ENCODE peak calls at places on chromosome 1, in nine cellular contexts. One of them, this sample, is unnamed.

GRCh38 chr1:39927538-39927937 is 25.8 kb upstream of the MYCL start:
- DNase-seq in AG09309: no peak
- DNase-seq in pancreas: no peak
- DNase-seq in mesendoderm: no peak
- DNase-seq in A673: no peak
- DNase-seq in IMR-90: no peak
- DNase-seq in suprapubic skin: no peak
- DNase-seq in dorsolateral prefrontal cortex: no peak
- DNase-seq in cardiac fibroblast: peak; percentile 22
- DNase-seq in this sample: no peak

GRCh38 chr1:187491082-187491720 is 662.5 kb downstream of the PLA2G4A start:
- DNase-seq in mesendoderm: no peak
- DNase-seq in A673: no peak
- DNase-seq in IMR-90: peak; percentile 98
- DNase-seq in pancreas: no peak
- DNase-seq in dorsolateral prefrontal cortex: no peak
- DNase-seq in cardiac fibroblast: no peak
- DNase-seq in AG09309: no peak
- DNase-seq in suprapubic skin: no peak
- DNase-seq in this sample: peak; percentile 13

GRCh38 chr1:185152187-185152767 is 4.5 kb downstream of the TRMT1L start:
- DNase-seq in AG09309: no peak
- DNase-seq in suprapubic skin: no peak
- DNase-seq in IMR-90: no peak
- DNase-seq in mesendoderm: no peak
- DNase-seq in cardiac fibroblast: peak; percentile 21
- DNase-seq in pancreas: no peak
- DNase-seq in A673: no peak
- DNase-seq in dorsolateral prefrontal cortex: no peak
- DNase-seq in this sample: no peak

GRCh38 chr1:90730247-90731022 is 13.3 kb upstream of the BARHL2 start:
- DNase-seq in suprapubic skin: no peak
- DNase-seq in cardiac fibroblast: no peak
- DNase-seq in AG09309: no peak
- DNase-seq in pancreas: no peak
- DNase-seq in dorsolateral prefrontal cortex: no peak
- DNase-seq in mesendoderm: no peak
- DNase-seq in IMR-90: peak; percentile 9
- DNase-seq in A673: peak; percentile 75
- DNase-seq in this sample: peak; percentile 11

GRCh38 chr1:113325039-113325438 is 65.3 kb upstream of the MAGI3 start:
- DNase-seq in AG09309: no peak
- DNase-seq in dorsolateral prefrontal cortex: no peak
- DNase-seq in cardiac fibroblast: peak; percentile 13
- DNase-seq in pancreas: no peak
- DNase-seq in suprapubic skin: no peak
- DNase-seq in mesendoderm: peak; percentile 29
- DNase-seq in IMR-90: no peak
- DNase-seq in A673: no peak
- DNase-seq in this sample: no peak

GRCh38 chr1:110291241-110292030 is 47.7 kb upstream of the RBM15 start:
- DNase-seq in pancreas: no peak
- DNase-seq in A673: no peak
- DNase-seq in suprapubic skin: no peak
- DNase-seq in dorsolateral prefrontal cortex: no peak
- DNase-seq in IMR-90: no peak
- DNase-seq in AG09309: no peak
- DNase-seq in mesendoderm: no peak
- DNase-seq in cardiac fibroblast: no peak
- DNase-seq in this sample: no peak

GRCh38 chr1:25769625-25770024 is 30.4 kb upstream of the SELENON start:
- DNase-seq in dorsolateral prefrontal cortex: no peak
- DNase-seq in suprapubic skin: no peak
- DNase-seq in AG09309: no peak
- DNase-seq in cardiac fibroblast: no peak
- DNase-seq in pancreas: no peak
- DNase-seq in IMR-90: no peak
- DNase-seq in A673: no peak
- DNase-seq in mesendoderm: no peak
- DNase-seq in this sample: no peak

GRCh38 chr1:167799747-167800146 is 78.0 kb downstream of the MPZL1 start:
- DNase-seq in suprapubic skin: no peak
- DNase-seq in dorsolateral prefrontal cortex: no peak
- DNase-seq in mesendoderm: no peak
- DNase-seq in pancreas: no peak
- DNase-seq in IMR-90: no peak
- DNase-seq in A673: no peak
- DNase-seq in cardiac fibroblast: no peak
- DNase-seq in AG09309: no peak
- DNase-seq in this sample: no peak

GRCh38 chr1:152112101-152112884 is 3.0 kb downstream of the TCHH start:
- DNase-seq in IMR-90: peak; percentile 7
- DNase-seq in A673: peak; percentile 30
- DNase-seq in pancreas: no peak
- DNase-seq in dorsolateral prefrontal cortex: no peak
- DNase-seq in cardiac fibroblast: peak; percentile 22
- DNase-seq in suprapubic skin: no peak
- DNase-seq in AG09309: peak; percentile 1
- DNase-seq in mesendoderm: peak; percentile 40
- DNase-seq in this sample: no peak

GRCh38 chr1:15947382-15948090 is 28.4 kb downstream of the ZBTB17 start:
- DNase-seq in cardiac fibroblast: no peak
- DNase-seq in A673: no peak
- DNase-seq in mesendoderm: no peak
- DNase-seq in pancreas: no peak
- DNase-seq in suprapubic skin: no peak
- DNase-seq in IMR-90: no peak
- DNase-seq in AG09309: no peak
- DNase-seq in dorsolateral prefrontal cortex: no peak
- DNase-seq in this sample: no peak

GRCh38 chr1:160544647-160545046 is 21.6 kb upstream of the SLAMF6 start:
- DNase-seq in mesendoderm: peak; percentile 56
- DNase-seq in dorsolateral prefrontal cortex: no peak
- DNase-seq in AG09309: no peak
- DNase-seq in cardiac fibroblast: peak; percentile 8
- DNase-seq in A673: peak; percentile 34
- DNase-seq in suprapubic skin: no peak
- DNase-seq in pancreas: no peak
- DNase-seq in IMR-90: peak; percentile 10
- DNase-seq in this sample: no peak

GRCh38 chr1:234674218-234674815 is 64.3 kb upstream of the IRF2BP2 start:
- DNase-seq in IMR-90: no peak
- DNase-seq in AG09309: no peak
- DNase-seq in cardiac fibroblast: no peak
- DNase-seq in mesendoderm: no peak
- DNase-seq in pancreas: no peak
- DNase-seq in dorsolateral prefrontal cortex: no peak
- DNase-seq in suprapubic skin: no peak
- DNase-seq in A673: no peak
- DNase-seq in this sample: no peak

GRCh38 chr1:228462560-228462959 is 24.6 kb upstream of the RNF187 start:
- DNase-seq in IMR-90: no peak
- DNase-seq in pancreas: no peak
- DNase-seq in A673: no peak
- DNase-seq in dorsolateral prefrontal cortex: no peak
- DNase-seq in mesendoderm: no peak
- DNase-seq in suprapubic skin: no peak
- DNase-seq in AG09309: no peak
- DNase-seq in cardiac fibroblast: no peak
- DNase-seq in this sample: no peak

GRCh38 chr1:228465134-228465533 is 22.0 kb upstream of the RNF187 start:
- DNase-seq in IMR-90: no peak
- DNase-seq in cardiac fibroblast: no peak
- DNase-seq in suprapubic skin: no peak
- DNase-seq in A673: no peak
- DNase-seq in dorsolateral prefrontal cortex: no peak
- DNase-seq in mesendoderm: no peak
- DNase-seq in AG09309: no peak
- DNase-seq in pancreas: no peak
- DNase-seq in this sample: no peak

GRCh38 chr1:228463009-228463558 is 24.1 kb upstream of the RNF187 start:
- DNase-seq in IMR-90: no peak
- DNase-seq in dorsolateral prefrontal cortex: no peak
- DNase-seq in pancreas: no peak
- DNase-seq in A673: no peak
- DNase-seq in AG09309: no peak
- DNase-seq in suprapubic skin: no peak
- DNase-seq in mesendoderm: no peak
- DNase-seq in cardiac fibroblast: no peak
- DNase-seq in this sample: no peak

GRCh38 chr1:228464487-228464983 is 22.6 kb upstream of the RNF187 start:
- DNase-seq in mesendoderm: peak; percentile 93
- DNase-seq in AG09309: no peak
- DNase-seq in IMR-90: peak; percentile 81
- DNase-seq in dorsolateral prefrontal cortex: peak; percentile 87
- DNase-seq in A673: peak; percentile 90
- DNase-seq in suprapubic skin: peak; percentile 76
- DNase-seq in pancreas: peak; percentile 43
- DNase-seq in cardiac fibroblast: peak; percentile 80
- DNase-seq in this sample: no peak

GRCh38 chr1:228463559-228464455 is 23.4 kb upstream of the RNF187 start:
- DNase-seq in cardiac fibroblast: peak; percentile 46
- DNase-seq in AG09309: no peak
- DNase-seq in dorsolateral prefrontal cortex: no peak
- DNase-seq in suprapubic skin: no peak
- DNase-seq in mesendoderm: peak; percentile 75
- DNase-seq in pancreas: no peak
- DNase-seq in IMR-90: peak; percentile 4
- DNase-seq in A673: peak; percentile 33
- DNase-seq in this sample: no peak
- H3K4me3 ChIP-seq in cardiac fibroblast: peak overlapping the region; percentile 26
- H3K4me3 ChIP-seq in AG09309: peak overlapping the region; percentile 17
- H3K4me3 ChIP-seq in dorsolateral prefrontal cortex: peak overlapping the region; percentile 64
- H3K4me3 ChIP-seq in suprapubic skin: peak overlapping the region; percentile 29
- H3K4me3 ChIP-seq in mesendoderm: peak overlapping the region; percentile 20
- H3K4me3 ChIP-seq in pancreas: no peak overlapping the region
- H3K4me3 ChIP-seq in IMR-90: peak overlapping the region; percentile 3
- H3K4me3 ChIP-seq in A673: peak overlapping the region; percentile 33
- H3K4me3 ChIP-seq in this sample: no peak overlapping the region

GRCh38 chr1:150283260-150283659 is 906 bp downstream of the CIART start:
- DNase-seq in A673: no peak
- DNase-seq in cardiac fibroblast: no peak
- DNase-seq in pancreas: no peak
- DNase-seq in IMR-90: no peak
- DNase-seq in dorsolateral prefrontal cortex: no peak
- DNase-seq in AG09309: no peak
- DNase-seq in suprapubic skin: no peak
- DNase-seq in mesendoderm: no peak
- DNase-seq in this sample: no peak
- H3K4me3 ChIP-seq in A673: peak overlapping the region; percentile 43
- H3K4me3 ChIP-seq in cardiac fibroblast: no peak overlapping the region
- H3K4me3 ChIP-seq in pancreas: no peak overlapping the region
- H3K4me3 ChIP-seq in IMR-90: peak overlapping the region; percentile 58
- H3K4me3 ChIP-seq in dorsolateral prefrontal cortex: peak overlapping the region; percentile 78
- H3K4me3 ChIP-seq in AG09309: peak overlapping the region; percentile 83
- H3K4me3 ChIP-seq in suprapubic skin: peak overlapping the region; percentile 48
- H3K4me3 ChIP-seq in mesendoderm: no peak overlapping the region
- H3K4me3 ChIP-seq in this sample: peak overlapping the region; percentile 72

GRCh38 chr1:236165238-236165981 is 23.1 kb downstream of the GPR137B start:
- DNase-seq in cardiac fibroblast: no peak
- DNase-seq in suprapubic skin: no peak
- DNase-seq in A673: no peak
- DNase-seq in AG09309: no peak
- DNase-seq in mesendoderm: no peak
- DNase-seq in IMR-90: no peak
- DNase-seq in dorsolateral prefrontal cortex: no peak
- DNase-seq in pancreas: no peak
- DNase-seq in this sample: no peak

GRCh38 chr1:236167154-236167553 is 24.8 kb downstream of the GPR137B start:
- DNase-seq in IMR-90: no peak
- DNase-seq in pancreas: no peak
- DNase-seq in mesendoderm: no peak
- DNase-seq in A673: no peak
- DNase-seq in AG09309: no peak
- DNase-seq in dorsolateral prefrontal cortex: no peak
- DNase-seq in suprapubic skin: no peak
- DNase-seq in cardiac fibroblast: no peak
- DNase-seq in this sample: no peak

GRCh38 chr1:236163460-236164153 is 21.3 kb downstream of the GPR137B start:
- DNase-seq in AG09309: no peak
- DNase-seq in pancreas: no peak
- DNase-seq in A673: no peak
- DNase-seq in IMR-90: no peak
- DNase-seq in cardiac fibroblast: no peak
- DNase-seq in dorsolateral prefrontal cortex: no peak
- DNase-seq in suprapubic skin: no peak
- DNase-seq in mesendoderm: peak; percentile 37
- DNase-seq in this sample: no peak

GRCh38 chr1:236166041-236166440 is 23.7 kb downstream of the GPR137B start:
- DNase-seq in cardiac fibroblast: no peak
- DNase-seq in IMR-90: no peak
- DNase-seq in A673: no peak
- DNase-seq in dorsolateral prefrontal cortex: no peak
- DNase-seq in AG09309: no peak
- DNase-seq in pancreas: no peak
- DNase-seq in suprapubic skin: no peak
- DNase-seq in mesendoderm: no peak
- DNase-seq in this sample: no peak

GRCh38 chr1:236164273-236164672 is 21.9 kb downstream of the GPR137B start:
- DNase-seq in cardiac fibroblast: no peak
- DNase-seq in suprapubic skin: no peak
- DNase-seq in dorsolateral prefrontal cortex: no peak
- DNase-seq in mesendoderm: no peak
- DNase-seq in AG09309: no peak
- DNase-seq in pancreas: no peak
- DNase-seq in IMR-90: no peak
- DNase-seq in A673: no peak
- DNase-seq in this sample: no peak
- H3K4me3 ChIP-seq in cardiac fibroblast: no peak overlapping the region
- H3K4me3 ChIP-seq in suprapubic skin: no peak overlapping the region
- H3K4me3 ChIP-seq in dorsolateral prefrontal cortex: no peak overlapping the region
- H3K4me3 ChIP-seq in mesendoderm: no peak overlapping the region
- H3K4me3 ChIP-seq in AG09309: no peak overlapping the region
- H3K4me3 ChIP-seq in pancreas: no peak overlapping the region
- H3K4me3 ChIP-seq in IMR-90: no peak overlapping the region
- H3K4me3 ChIP-seq in A673: no peak overlapping the region
- H3K4me3 ChIP-seq in this sample: no peak overlapping the region

GRCh38 chr1:36322085-36322785 is 1.2 kb downstream of the EVA1B start:
- DNase-seq in pancreas: no peak
- DNase-seq in IMR-90: no peak
- DNase-seq in dorsolateral prefrontal cortex: no peak
- DNase-seq in mesendoderm: peak; percentile 51
- DNase-seq in suprapubic skin: no peak
- DNase-seq in AG09309: no peak
- DNase-seq in cardiac fibroblast: peak; percentile 24
- DNase-seq in A673: no peak
- DNase-seq in this sample: no peak
- H3K4me3 ChIP-seq in pancreas: no peak overlapping the region
- H3K4me3 ChIP-seq in IMR-90: peak overlapping the region; percentile 78
- H3K4me3 ChIP-seq in dorsolateral prefrontal cortex: peak overlapping the region; percentile 53
- H3K4me3 ChIP-seq in mesendoderm: peak overlapping the region; percentile 17
- H3K4me3 ChIP-seq in suprapubic skin: peak overlapping the region; percentile 79
- H3K4me3 ChIP-seq in AG09309: peak overlapping the region; percentile 56
- H3K4me3 ChIP-seq in cardiac fibroblast: peak overlapping the region; percentile 81
- H3K4me3 ChIP-seq in A673: peak overlapping the region; percentile 65
- H3K4me3 ChIP-seq in this sample: no peak overlapping the region